ENCODE peak calls at places on chromosomes 13 and 19, in six cellular contexts. One of them, this sample, is unnamed. For H3K4me1, the result is how much of the 10 kb centered on the place peaks cover.

GRCh38 chr13:113836917-113837553 is 26.8 kb downstream of the GAS6 start:
- DNase-seq in cardiac muscle cell: peak
- DNase-seq in transverse colon: no peak
- DNase-seq in colonic mucosa: peak
- DNase-seq in GM23248: peak
- DNase-seq in tibial artery: peak
- DNase-seq in this sample: peak

GRCh38 chr13:34155931-34156607 is 338.1 kb downstream of the RFC3 start:
- DNase-seq in cardiac muscle cell: no peak
- DNase-seq in transverse colon: no peak
- DNase-seq in colonic mucosa: peak
- DNase-seq in GM23248: peak
- DNase-seq in tibial artery: no peak
- DNase-seq in this sample: no peak

GRCh38 chr13:43328907-43329306 is 305.5 kb downstream of the DNAJC15 start:
- DNase-seq in cardiac muscle cell: no peak
- DNase-seq in transverse colon: no peak
- DNase-seq in colonic mucosa: no peak
- DNase-seq in GM23248: no peak
- DNase-seq in tibial artery: no peak
- DNase-seq in this sample: no peak

GRCh38 chr13:109345433-109345941 is 440.9 kb downstream of the IRS2 start:
- DNase-seq in cardiac muscle cell: no peak
- DNase-seq in transverse colon: no peak
- DNase-seq in colonic mucosa: no peak
- DNase-seq in GM23248: peak
- DNase-seq in tibial artery: no peak
- DNase-seq in this sample: no peak

GRCh38 chr19:6359942-6360341 is 1.4 kb upstream of the CLPP start:
- DNase-seq in cardiac muscle cell: no peak
- DNase-seq in transverse colon: no peak
- DNase-seq in colonic mucosa: no peak
- DNase-seq in GM23248: no peak
- DNase-seq in tibial artery: no peak
- DNase-seq in this sample: no peak

GRCh38 chr19:48490980-48491792 is 20.4 kb downstream of the LMTK3 start:
- DNase-seq in cardiac muscle cell: peak
- DNase-seq in transverse colon: peak
- DNase-seq in colonic mucosa: peak
- DNase-seq in GM23248: peak
- DNase-seq in tibial artery: no peak
- DNase-seq in this sample: no peak

GRCh38 chr13:44932171-44932849 is 57.0 kb downstream of the NUFIP1 start:
- DNase-seq in cardiac muscle cell: no peak
- DNase-seq in transverse colon: no peak
- DNase-seq in colonic mucosa: no peak
- DNase-seq in GM23248: peak
- DNase-seq in tibial artery: no peak
- DNase-seq in this sample: no peak

GRCh38 chr19:46081928-46082727 is 41.3 kb upstream of the IGFL4 start:
- DNase-seq in cardiac muscle cell: peak
- DNase-seq in transverse colon: no peak
- DNase-seq in colonic mucosa: peak
- DNase-seq in GM23248: peak
- DNase-seq in tibial artery: no peak
- DNase-seq in this sample: no peak

GRCh38 chr13:109833940-109834339 is 47.6 kb upstream of the IRS2 start:
- DNase-seq in cardiac muscle cell: no peak
- DNase-seq in transverse colon: no peak
- DNase-seq in colonic mucosa: no peak
- DNase-seq in GM23248: no peak
- DNase-seq in tibial artery: no peak
- DNase-seq in this sample: no peak

GRCh38 chr19:16376649-16377048 is 52.0 kb downstream of the KLF2 start:
- DNase-seq in cardiac muscle cell: peak
- DNase-seq in transverse colon: no peak
- DNase-seq in colonic mucosa: no peak
- DNase-seq in GM23248: peak
- DNase-seq in tibial artery: no peak
- DNase-seq in this sample: no peak

GRCh38 chr13:27463500-27463899 is 13.1 kb upstream of the MTIF3 start:
- DNase-seq in cardiac muscle cell: no peak
- DNase-seq in transverse colon: no peak
- DNase-seq in colonic mucosa: no peak
- DNase-seq in GM23248: no peak
- DNase-seq in tibial artery: no peak
- DNase-seq in this sample: no peak

GRCh38 chr19:53892981-53893325 is 11.0 kb downstream of the PRKCG start:
- DNase-seq in cardiac muscle cell: no peak
- DNase-seq in transverse colon: no peak
- DNase-seq in colonic mucosa: no peak
- DNase-seq in GM23248: no peak
- DNase-seq in tibial artery: no peak
- DNase-seq in this sample: no peak

GRCh38 chr19:55467236-55468053 is 2.9 kb upstream of the C19orf85 start:
- DNase-seq in cardiac muscle cell: peak
- DNase-seq in transverse colon: peak
- DNase-seq in colonic mucosa: peak
- DNase-seq in GM23248: peak
- DNase-seq in tibial artery: peak
- DNase-seq in this sample: no peak

GRCh38 chr19:52142001-52142595 is 2.4 kb upstream of the ZNF616 start:
- DNase-seq in cardiac muscle cell: no peak
- DNase-seq in transverse colon: no peak
- DNase-seq in colonic mucosa: no peak
- DNase-seq in GM23248: no peak
- DNase-seq in tibial artery: no peak
- DNase-seq in this sample: no peak

GRCh38 chr13:25732146-25732865 is 319.5 kb downstream of the SHISA2 start:
- DNase-seq in cardiac muscle cell: no peak
- DNase-seq in transverse colon: no peak
- DNase-seq in colonic mucosa: no peak
- DNase-seq in GM23248: peak
- DNase-seq in tibial artery: no peak
- DNase-seq in this sample: no peak

GRCh38 chr13:92602560-92602959 is 624.0 kb upstream of the GPC6 start:
- DNase-seq in cardiac muscle cell: no peak
- DNase-seq in transverse colon: no peak
- DNase-seq in colonic mucosa: no peak
- DNase-seq in GM23248: no peak
- DNase-seq in tibial artery: no peak
- DNase-seq in this sample: no peak

GRCh38 chr13:99660101-99660500 is 158.8 kb downstream of the TM9SF2 start:
- DNase-seq in cardiac muscle cell: no peak
- DNase-seq in transverse colon: no peak
- DNase-seq in colonic mucosa: no peak
- DNase-seq in GM23248: no peak
- DNase-seq in tibial artery: no peak
- DNase-seq in this sample: no peak
- H3K4me1 ChIP-seq in cardiac muscle cell: under half
- H3K4me1 ChIP-seq in transverse colon: under half
- H3K4me1 ChIP-seq in colonic mucosa: under half
- H3K4me1 ChIP-seq in GM23248: under half
- H3K4me1 ChIP-seq in tibial artery: under half
- H3K4me1 ChIP-seq in this sample: under half

DNA sequence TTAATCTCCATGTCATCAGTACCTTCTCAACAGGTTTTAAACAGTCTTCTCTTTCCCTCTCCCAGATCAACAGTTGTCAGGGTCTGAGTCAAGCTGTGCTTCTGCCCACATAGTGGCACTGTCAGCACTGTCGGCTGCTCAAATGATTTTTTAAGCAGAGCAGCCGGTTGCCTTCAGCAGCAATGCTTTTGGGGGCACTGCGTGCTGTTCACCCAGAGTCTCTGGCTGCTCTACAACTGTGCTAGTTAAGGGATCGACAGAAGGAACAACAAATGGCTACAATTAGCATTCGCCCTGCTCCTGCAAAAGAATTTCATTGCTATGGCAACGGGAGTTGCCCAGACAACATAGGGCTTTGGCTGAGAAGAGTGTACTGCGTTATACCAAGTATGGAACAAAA is 412.9 kb downstream of the DIAPH3 start:
- DNase-seq in cardiac muscle cell: peak
- DNase-seq in transverse colon: no peak
- DNase-seq in colonic mucosa: no peak
- DNase-seq in GM23248: peak
- DNase-seq in tibial artery: no peak
- DNase-seq in this sample: no peak
- H3K4me1 ChIP-seq in cardiac muscle cell: under half
- H3K4me1 ChIP-seq in transverse colon: under half
- H3K4me1 ChIP-seq in colonic mucosa: under half
- H3K4me1 ChIP-seq in GM23248: under half
- H3K4me1 ChIP-seq in tibial artery: under half
- H3K4me1 ChIP-seq in this sample: under half

GRCh38 chr19:1017906-1018305 is 3.0 kb downstream of the TMEM259 start:
- DNase-seq in cardiac muscle cell: no peak
- DNase-seq in transverse colon: no peak
- DNase-seq in colonic mucosa: no peak
- DNase-seq in GM23248: no peak
- DNase-seq in tibial artery: no peak
- DNase-seq in this sample: no peak
- H3K4me1 ChIP-seq in cardiac muscle cell: under half
- H3K4me1 ChIP-seq in transverse colon: half or more
- H3K4me1 ChIP-seq in colonic mucosa: under half
- H3K4me1 ChIP-seq in GM23248: under half
- H3K4me1 ChIP-seq in tibial artery: half or more
- H3K4me1 ChIP-seq in this sample: half or more

GRCh38 chr19:3984584-3984907 is 717 bp downstream of the EEF2 start:
- DNase-seq in cardiac muscle cell: no peak
- DNase-seq in transverse colon: no peak
- DNase-seq in colonic mucosa: no peak
- DNase-seq in GM23248: no peak
- DNase-seq in tibial artery: no peak
- DNase-seq in this sample: no peak

GRCh38 chr19:3987619-3988371 is 2.5 kb upstream of the EEF2 start:
- DNase-seq in cardiac muscle cell: peak
- DNase-seq in transverse colon: peak
- DNase-seq in colonic mucosa: peak
- DNase-seq in GM23248: peak
- DNase-seq in tibial artery: peak
- DNase-seq in this sample: peak

GRCh38 chr19:3984908-3985642 is at the start of gene EEF2:
- DNase-seq in cardiac muscle cell: peak
- DNase-seq in transverse colon: peak
- DNase-seq in colonic mucosa: peak
- DNase-seq in GM23248: peak
- DNase-seq in tibial artery: peak
- DNase-seq in this sample: peak

GRCh38 chr19:3985643-3986259 is 488 bp upstream of the EEF2 start:
- DNase-seq in cardiac muscle cell: no peak
- DNase-seq in transverse colon: no peak
- DNase-seq in colonic mucosa: no peak
- DNase-seq in GM23248: peak
- DNase-seq in tibial artery: no peak
- DNase-seq in this sample: no peak

GRCh38 chr19:3986260-3987041 is 1.2 kb upstream of the EEF2 start:
- DNase-seq in cardiac muscle cell: peak
- DNase-seq in transverse colon: peak
- DNase-seq in colonic mucosa: peak
- DNase-seq in GM23248: peak
- DNase-seq in tibial artery: peak
- DNase-seq in this sample: peak
- H3K4me1 ChIP-seq in cardiac muscle cell: under half
- H3K4me1 ChIP-seq in transverse colon: under half
- H3K4me1 ChIP-seq in colonic mucosa: under half
- H3K4me1 ChIP-seq in GM23248: under half
- H3K4me1 ChIP-seq in tibial artery: under half
- H3K4me1 ChIP-seq in this sample: under half

DNA sequence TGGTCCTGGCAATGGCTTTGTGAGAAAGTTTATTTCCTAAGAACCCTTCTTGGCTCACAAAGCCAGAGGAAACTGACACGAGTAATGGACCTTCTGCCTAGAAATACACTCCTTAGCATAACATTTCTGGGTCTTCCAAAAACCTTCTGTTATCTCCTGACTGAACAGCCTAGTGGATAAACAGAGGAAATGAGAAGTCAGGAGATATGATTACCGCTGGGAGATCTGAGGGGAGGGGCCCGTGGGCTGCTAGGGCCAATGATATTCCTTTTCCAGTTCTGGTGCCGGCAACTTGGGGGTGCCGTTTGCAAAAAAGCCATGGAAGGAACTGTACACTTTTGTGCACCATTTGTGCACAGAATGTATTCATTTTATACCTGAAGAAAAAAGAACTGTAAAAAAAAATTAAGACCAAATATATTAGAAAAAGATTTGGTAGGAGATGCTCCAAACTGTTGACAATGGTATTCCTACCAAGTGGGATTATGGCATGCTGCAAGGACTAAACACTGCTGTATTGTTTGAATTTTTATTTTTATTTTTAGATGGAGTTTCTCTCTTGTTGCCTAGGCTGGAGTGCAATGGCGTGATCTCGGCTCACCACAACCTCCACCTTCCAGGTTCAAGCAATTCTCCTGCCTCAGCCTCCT is 4.7 kb upstream of the SPC24 start:
- DNase-seq in cardiac muscle cell: no peak
- DNase-seq in transverse colon: no peak
- DNase-seq in colonic mucosa: no peak
- DNase-seq in GM23248: peak
- DNase-seq in tibial artery: no peak
- DNase-seq in this sample: no peak
- H3K4me1 ChIP-seq in cardiac muscle cell: under half
- H3K4me1 ChIP-seq in transverse colon: under half
- H3K4me1 ChIP-seq in colonic mucosa: under half
- H3K4me1 ChIP-seq in GM23248: under half
- H3K4me1 ChIP-seq in tibial artery: under half
- H3K4me1 ChIP-seq in this sample: under half

GRCh38 chr19:42220751-42221097 is 612 bp downstream of the ZNF526 start:
- DNase-seq in cardiac muscle cell: no peak
- DNase-seq in transverse colon: no peak
- DNase-seq in colonic mucosa: no peak
- DNase-seq in GM23248: peak
- DNase-seq in tibial artery: no peak
- DNase-seq in this sample: no peak

GRCh38 chr19:42216653-42217521 is 590 bp downstream of the DEDD2 start:
- DNase-seq in cardiac muscle cell: peak
- DNase-seq in transverse colon: peak
- DNase-seq in colonic mucosa: peak
- DNase-seq in GM23248: peak
- DNase-seq in tibial artery: no peak
- DNase-seq in this sample: no peak

GRCh38 chr19:42219812-42220750 is at the start of gene ZNF526:
- DNase-seq in cardiac muscle cell: peak
- DNase-seq in transverse colon: peak
- DNase-seq in colonic mucosa: peak
- DNase-seq in GM23248: peak
- DNase-seq in tibial artery: peak
- DNase-seq in this sample: peak

GRCh38 chr19:42217522-42218442 is at the start of gene DEDD2:
- DNase-seq in cardiac muscle cell: peak
- DNase-seq in transverse colon: peak
- DNase-seq in colonic mucosa: peak
- DNase-seq in GM23248: peak
- DNase-seq in tibial artery: peak
- DNase-seq in this sample: peak

DNA sequence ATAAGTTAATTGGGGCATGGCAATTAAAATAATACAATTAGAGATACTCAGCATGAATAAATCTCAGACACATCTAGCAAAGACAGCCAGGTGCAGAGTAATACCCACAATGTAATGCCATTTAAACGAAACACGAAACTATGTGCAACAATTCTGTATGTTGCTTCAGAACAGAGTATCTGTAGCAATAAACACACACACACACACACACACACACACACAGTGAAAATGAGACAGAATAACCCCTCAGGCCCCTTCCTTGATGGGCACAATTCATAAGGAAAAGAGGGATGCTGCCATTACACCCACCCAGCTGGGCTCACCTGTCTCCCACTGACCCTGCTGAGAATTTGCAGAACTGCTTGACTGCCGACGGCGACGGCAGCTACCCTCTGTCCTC is 2.7 kb downstream of the DEDD2 start:
- DNase-seq in cardiac muscle cell: no peak
- DNase-seq in transverse colon: no peak
- DNase-seq in colonic mucosa: no peak
- DNase-seq in GM23248: no peak
- DNase-seq in tibial artery: no peak
- DNase-seq in this sample: no peak
- H3K4me1 ChIP-seq in cardiac muscle cell: under half
- H3K4me1 ChIP-seq in transverse colon: under half
- H3K4me1 ChIP-seq in colonic mucosa: under half
- H3K4me1 ChIP-seq in GM23248: under half
- H3K4me1 ChIP-seq in tibial artery: under half
- H3K4me1 ChIP-seq in this sample: under half